ENCODE peak calls at places on chromosome 3, in four cellular contexts. P is SHP77 treated with DMSO at 0.1 percent for 48 hours, S is head of caudate nucleus, Z is colonic mucosa. L is an unnamed sample.
A peak's percentile ranks its signal among the peaks of the same experiment; 100 is the strongest.

GRCh38 chr3:67016522-67017080 is 18.5 kb downstream of the KBTBD8 start:
- DNase-seq in Z (no peak), P (no peak), S (no peak), L (no peak)

GRCh38 chr3:18027161-18027939 is 284.9 kb upstream of the TBC1D5 start:
- DNase-seq in S (no peak), Z (no peak), P (no peak), L (no peak)

GRCh38 chr3:134060561-134061385 is 31.0 kb upstream of the SLCO2A1 start:
- DNase-seq in P (no peak), Z (no peak), S (no peak), L (no peak)

GRCh38 chr3:40309925-40310635 is 573 bp downstream of the EIF1B start:
- DNase-seq in P (no peak), Z (peak; percentile 59), S (peak; percentile 67), L (no peak)

GRCh38 chr3:187999821-188000220 is 154.1 kb upstream of the LPP start:
- DNase-seq in S (no peak), Z (no peak), P (no peak), L (no peak)

GRCh38 chr3:129314757-129315385 is 36.2 kb downstream of the HMCES start:
- DNase-seq in S (peak; percentile 90), Z (peak; percentile 83), P (peak; percentile 92), L (peak; percentile 56)

GRCh38 chr3:152738656-152739055 is 96.3 kb upstream of the P2RY1 start:
- DNase-seq in Z (no peak), P (no peak), S (no peak), L (no peak)

GRCh38 chr3:174441588-174442316 is 417.4 kb upstream of the NAALADL2 start:
- DNase-seq in Z (no peak), S (no peak), P (peak; percentile 23), L (peak; percentile 34)

GRCh38 chr3:29763115-29763514 is 482.2 kb downstream of the RBMS3 start:
- DNase-seq in P (no peak), Z (no peak), S (no peak), L (no peak)

GRCh38 chr3:194686816-194687637 is 1.3 kb downstream of the FAM43A start:
- DNase-seq in S (peak; percentile 74), Z (peak; percentile 48), P (no peak), L (no peak)

GRCh38 chr3:120140098-120140742 is 46.0 kb upstream of the GSK3B start:
- DNase-seq in S (no peak), P (no peak), Z (no peak), L (no peak)

GRCh38 chr3:79598594-79598993 is 169.2 kb downstream of the ROBO1 start:
- DNase-seq in S (no peak), Z (no peak), P (peak; percentile 93), L (no peak)

GRCh38 chr3:9901967-9902366 is 681 bp upstream of the IL17RE start:
- DNase-seq in Z (no peak), S (no peak), P (no peak), L (no peak)

GRCh38 chr3:126781406-126781805 is 77.4 kb downstream of the CHCHD6 start:
- DNase-seq in P (no peak), S (no peak), Z (no peak), L (no peak)

GRCh38 chr3:155746703-155747102 is 1.8 kb upstream of the PLCH1 start:
- DNase-seq in S (no peak), P (no peak), Z (no peak), L (no peak)

GRCh38 chr3:161413855-161414210 is 42.5 kb upstream of the SPTSSB start:
- DNase-seq in P (no peak), S (no peak), Z (no peak), L (no peak)

GRCh38 chr3:127492426-127492825 is 98.1 kb downstream of the TPRA1 start:
- DNase-seq in S (no peak), P (no peak), Z (no peak), L (no peak)

GRCh38 chr3:176362191-176362731 is 835.0 kb downstream of the TBL1XR1 start:
- DNase-seq in S (no peak), P (no peak), Z (no peak), L (no peak)

GRCh38 chr3:134216206-134216764 is 34.4 kb downstream of the RYK start:
- DNase-seq in P (no peak), Z (no peak), S (no peak), L (no peak)

GRCh38 chr3:67515778-67516177 is 138.6 kb downstream of the SUCLG2 start:
- DNase-seq in Z (no peak), S (no peak), P (no peak), L (no peak)

GRCh38 chr3:71066356-71066755 is 517.2 kb downstream of the FOXP1 start:
- DNase-seq in S (no peak), P (no peak), Z (peak; percentile 58), L (no peak)

GRCh38 chr3:169966951-169967915 is 626 bp downstream of the SEC62 start:
- DNase-seq in P (no peak), S (no peak), Z (peak; percentile 52), L (peak; percentile 20)

GRCh38 chr3:99921377-99921695 is 103.7 kb downstream of the CMSS1 start:
- DNase-seq in P (no peak), Z (no peak), S (no peak), L (no peak)

GRCh38 chr3:58120075-58120812 is 90.5 kb downstream of the DNASE1L3 start:
- DNase-seq in S (no peak), P (no peak), Z (no peak), L (no peak)

GRCh38 chr3:146259880-146260589 is 9.1 kb upstream of the PLSCR4 start:
- DNase-seq in P (no peak), Z (no peak), S (no peak), L (no peak)

GRCh38 chr3:72185549-72186484 is 400.9 kb upstream of the PROK2 start:
- DNase-seq in Z (no peak), P (no peak), S (no peak), L (peak; percentile 56)

GRCh38 chr3:42923606-42924005 is 17.7 kb downstream of the ZNF662 start:
- DNase-seq in S (no peak), Z (no peak), P (no peak), L (no peak)

GRCh38 chr3:43994594-43995077 is 247.1 kb upstream of the TOPAZ1 start:
- DNase-seq in S (no peak), P (no peak), Z (no peak), L (no peak)

GRCh38 chr3:27673701-27674100 is 48.4 kb downstream of the EOMES start:
- DNase-seq in P (no peak), S (no peak), Z (no peak), L (no peak)

GRCh38 chr3:119580148-119580760 is 962 bp downstream of the ADPRH start:
- DNase-seq in Z (peak; percentile 32), P (no peak), S (peak; percentile 51), L (peak; percentile 47)

GRCh38 chr3:105999856-106000255 is 131.0 kb upstream of the CBLB start:
- DNase-seq in P (no peak), Z (no peak), S (no peak), L (no peak)

GRCh38 chr3:195889843-195890407 is 18.4 kb downstream of the TNK2 start:
- DNase-seq in Z (no peak), P (no peak), S (peak; percentile 78), L (no peak)

GRCh38 chr3:46693038-46693896 is at the start of gene ALS2CL:
- DNase-seq in S (peak; percentile 57), P (no peak), Z (peak; percentile 75), L (peak; percentile 44)

GRCh38 chr3:72338942-72339749 is 509.1 kb downstream of the SHQ1 start:
- DNase-seq in P (no peak), S (peak; percentile 42), Z (no peak), L (peak; percentile 94)

GRCh38 chr3:46422617-46423016 is 15.6 kb downstream of the CCRL2 start:
- DNase-seq in P (no peak), S (no peak), Z (no peak), L (no peak)

GRCh38 chr3:191762323-191762960 is 301.5 kb downstream of the PYDC2 start:
- DNase-seq in P (no peak), S (no peak), Z (no peak), L (peak; percentile 57)

GRCh38 chr3:4838621-4839022 is 140.6 kb upstream of the BHLHE40 start:
- DNase-seq in Z (no peak), S (no peak), P (no peak), L (no peak)

GRCh38 chr3:177802151-177802900 is 605.0 kb upstream of the TBL1XR1 start:
- DNase-seq in Z (no peak), P (peak; percentile 35), S (no peak), L (peak; percentile 45)

GRCh38 chr3:31550452-31551251 is 17.9 kb downstream of the STT3B start:
- DNase-seq in S (no peak), P (no peak), Z (no peak), L (peak; percentile 49)

GRCh38 chr3:123791417-123791816 is 92.7 kb downstream of the MYLK start:
- DNase-seq in S (no peak), Z (peak; percentile 16), P (no peak), L (no peak)